ENCODE peak calls at places on chromosomes 13 and 19, in six cellular contexts. M is H1, V is GM12878, H is GM12891, J is K562, O is HepG2. G is an unnamed sample.

GRCh38 chr19:53621885-53622710 is 9.7 kb upstream of the DPRX start:
- DNase-seq in M (no peak), O (peak), J (no peak), H (no peak), V (no peak), G (no peak)

GRCh38 chr13:94154362-94154761 is 325.1 kb downstream of the DCT start:
- DNase-seq in J (no peak), M (no peak), H (no peak), V (no peak), O (peak), G (no peak)

GRCh38 chr19:9645466-9645865 is 24.4 kb upstream of the ZNF561 start:
- DNase-seq in J (peak), O (no peak), H (no peak), V (no peak), M (no peak), G (no peak)

GRCh38 chr19:45824041-45824471 is 8.9 kb upstream of the RSPH6A start:
- DNase-seq in O (no peak), M (no peak), J (no peak), V (no peak), H (no peak), G (no peak)

GRCh38 chr13:44365008-44365407 is 8.6 kb upstream of the SERP2 start:
- DNase-seq in H (no peak), M (no peak), J (no peak), O (no peak), V (no peak), G (no peak)

GRCh38 chr13:80342541-80343371 is 1.8 kb upstream of the SPRY2 start:
- DNase-seq in J (peak), M (peak), V (no peak), H (no peak), O (peak), G (no peak)

GRCh38 chr13:30186644-30187431 is 120.5 kb downstream of the KATNAL1 start:
- DNase-seq in O (no peak), M (no peak), H (no peak), V (no peak), J (no peak), G (no peak)

GRCh38 chr13:47672982-47673670 is 327.9 kb downstream of the SUCLA2 start:
- DNase-seq in V (no peak), O (no peak), J (no peak), M (no peak), H (no peak), G (no peak)

GRCh38 chr19:32404213-32404938 is 1.2 kb upstream of the DPY19L3 start:
- DNase-seq in O (peak), J (peak), V (no peak), H (no peak), M (no peak), G (no peak)

GRCh38 chr13:99390601-99391000 is 83.4 kb upstream of the GPR183 start:
- DNase-seq in V (no peak), H (no peak), M (no peak), J (no peak), O (no peak), G (no peak)

GRCh38 chr13:51811920-51812328 is 8.0 kb upstream of the DHRS12 start:
- DNase-seq in M (no peak), V (no peak), J (peak), O (no peak), H (no peak), G (no peak)

GRCh38 chr13:29594710-29595379 is 643 bp downstream of the SLC7A1 start:
- DNase-seq in H (peak), V (no peak), O (no peak), J (peak), M (no peak), G (peak)

GRCh38 chr13:77176350-77176749 is 149.4 kb upstream of the FBXL3 start:
- DNase-seq in O (peak), J (peak), H (no peak), V (no peak), M (no peak), G (no peak)

GRCh38 chr19:38020331-38020730 is 113.3 kb downstream of the SIPA1L3 start:
- DNase-seq in H (no peak), O (no peak), J (no peak), V (no peak), M (no peak), G (no peak)

GRCh38 chr13:33205804-33206221 is 79.7 kb downstream of the STARD13 start:
- DNase-seq in J (no peak), M (no peak), V (no peak), O (no peak), H (no peak), G (no peak)

GRCh38 chr19:45023048-45023447 is 15.8 kb upstream of the CLASRP start:
- DNase-seq in M (no peak), V (no peak), O (no peak), J (no peak), H (no peak), G (no peak)

GRCh38 chr13:43686557-43686956 is 100.2 kb downstream of the ENOX1 start:
- DNase-seq in M (no peak), H (no peak), J (peak), O (peak), V (no peak), G (no peak)

GRCh38 chr19:17243854-17244617 is 1.7 kb downstream of the NR2F6 start:
- DNase-seq in O (peak), J (peak), M (peak), H (no peak), V (no peak), G (no peak)

GRCh38 chr19:55679343-55680257 is 4.6 kb downstream of the EPN1 start:
- DNase-seq in V (no peak), J (no peak), H (no peak), M (no peak), O (no peak), G (no peak)

GRCh38 chr13:84661718-84662117 is 779.4 kb upstream of the SLITRK1 start:
- DNase-seq in V (no peak), M (no peak), H (no peak), O (no peak), J (no peak), G (no peak)

GRCh38 chr19:41883463-41883820 is 458 bp downstream of the ARHGEF1 start:
- DNase-seq in O (no peak), J (no peak), V (no peak), M (no peak), H (no peak), G (no peak)

GRCh38 chr13:73943137-73943964 is 190.9 kb downstream of the KLF12 start:
- DNase-seq in V (no peak), H (no peak), J (no peak), O (no peak), M (no peak), G (no peak)

GRCh38 chr19:42184401-42184861 is 33.0 kb downstream of the DEDD2 start:
- DNase-seq in O (peak), M (peak), V (no peak), H (peak), J (peak), G (peak)

GRCh38 chr19:44617481-44617880 is 4.1 kb downstream of the IGSF23 start:
- DNase-seq in M (no peak), H (no peak), V (no peak), J (no peak), O (no peak), G (no peak)

GRCh38 chr19:1355258-1355973 is 28.3 kb upstream of the NDUFS7 start:
- DNase-seq in M (no peak), H (no peak), J (peak), V (no peak), O (no peak), G (no peak)

GRCh38 chr19:33394723-33395560 is 21.4 kb downstream of the CEBPG start:
- DNase-seq in O (no peak), V (no peak), H (no peak), J (no peak), M (no peak), G (peak)

GRCh38 chr19:13881692-13882418 is 4.9 kb downstream of the NANOS3 start:
- DNase-seq in O (no peak), J (no peak), M (no peak), H (no peak), V (no peak), G (no peak)

GRCh38 chr13:107367258-107367657 is 799.3 kb upstream of the ARGLU1 start:
- DNase-seq in V (no peak), M (no peak), H (no peak), O (no peak), J (no peak), G (no peak)

GRCh38 chr19:13899912-13900584 is 5.9 kb downstream of the BRME1 start:
- DNase-seq in M (no peak), J (no peak), O (no peak), H (no peak), V (no peak), G (no peak)

GRCh38 chr19:45170146-45171106 is 7.6 kb downstream of the TRAPPC6A start:
- DNase-seq in H (no peak), V (no peak), J (peak), O (no peak), M (no peak), G (no peak)

GRCh38 chr13:42398542-42398941 is 126.6 kb downstream of the AKAP11 start:
- DNase-seq in O (no peak), V (no peak), J (no peak), H (no peak), M (no peak), G (no peak)

GRCh38 chr13:97221491-97221890 is 642 bp upstream of the MBNL2 start:
- DNase-seq in H (no peak), M (no peak), V (no peak), O (no peak), J (no peak), G (no peak)

GRCh38 chr19:27744926-27745844 is 1467.8 kb downstream of the UQCRFS1 start:
- DNase-seq in V (no peak), O (no peak), H (no peak), J (no peak), M (no peak), G (no peak)

GRCh38 chr13:40394304-40394983 is 272.0 kb downstream of the FOXO1 start:
- DNase-seq in J (no peak), M (no peak), O (no peak), V (no peak), H (no peak), G (no peak)

GRCh38 chr13:26422036-26422435 is 135.4 kb upstream of the WASF3 start:
- DNase-seq in J (no peak), O (no peak), M (no peak), H (no peak), V (no peak), G (no peak)

GRCh38 chr13:26420282-26420960 is 137.1 kb upstream of the WASF3 start:
- DNase-seq in O (peak), V (no peak), M (no peak), H (no peak), J (no peak), G (no peak)

GRCh38 chr13:26423634-26424033 is 133.8 kb upstream of the WASF3 start:
- DNase-seq in M (no peak), V (no peak), O (no peak), H (no peak), J (no peak), G (no peak)

GRCh38 chr13:26424181-26424580 is 133.3 kb upstream of the WASF3 start:
- DNase-seq in M (no peak), J (no peak), V (no peak), H (no peak), O (no peak), G (no peak)

DNA sequence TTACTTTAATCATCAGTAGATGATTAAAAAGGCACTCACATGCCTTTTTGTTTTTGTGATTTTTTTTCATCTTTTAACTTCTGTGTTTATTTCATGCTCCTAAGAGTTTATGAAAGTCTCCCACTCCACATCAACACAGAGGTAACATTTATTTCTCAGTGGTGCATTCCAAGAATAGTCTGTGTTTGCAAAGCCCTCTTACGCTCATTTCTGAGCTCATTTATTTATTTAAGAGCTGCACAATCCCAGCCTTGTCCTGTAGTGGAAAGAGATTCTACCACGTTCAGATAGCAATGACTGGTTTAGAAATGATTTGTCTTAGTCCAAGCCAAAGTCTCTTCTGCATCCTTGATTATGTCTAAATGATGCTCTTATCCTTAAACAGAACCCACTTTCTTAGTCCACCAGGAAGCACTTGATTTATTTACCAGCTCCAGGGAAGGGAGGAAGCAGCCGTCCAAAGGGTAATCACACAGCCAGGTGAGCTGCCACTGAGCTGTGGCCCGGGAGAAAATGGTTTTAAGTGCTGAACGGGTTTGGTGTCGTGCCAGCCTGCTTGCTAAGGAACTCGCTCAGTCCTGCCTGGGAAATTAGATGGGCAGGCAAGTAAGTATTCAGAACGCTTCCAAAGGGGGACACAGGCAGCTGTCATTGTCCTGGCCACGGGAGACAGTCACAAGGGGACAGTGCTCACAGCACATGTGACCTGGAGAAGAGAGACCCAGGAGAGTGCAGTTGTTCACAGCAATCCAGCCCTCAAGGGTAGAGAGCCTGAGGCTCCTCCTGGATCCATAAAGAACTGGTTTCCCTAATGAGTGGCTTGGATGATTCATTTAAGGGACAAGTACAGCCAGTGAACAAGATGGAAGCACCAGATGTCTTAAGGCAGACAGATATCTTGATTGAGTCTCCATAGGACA is 131.8 kb upstream of the WASF3 start:
- DNase-seq in O (peak), V (no peak), J (no peak), M (no peak), H (no peak), G (no peak)
- TF ChIP-seq POLR2AphosphoS5 in O (no peak), V (no peak), J (no peak), M (no peak), H (no peak), G (no peak)

DNA sequence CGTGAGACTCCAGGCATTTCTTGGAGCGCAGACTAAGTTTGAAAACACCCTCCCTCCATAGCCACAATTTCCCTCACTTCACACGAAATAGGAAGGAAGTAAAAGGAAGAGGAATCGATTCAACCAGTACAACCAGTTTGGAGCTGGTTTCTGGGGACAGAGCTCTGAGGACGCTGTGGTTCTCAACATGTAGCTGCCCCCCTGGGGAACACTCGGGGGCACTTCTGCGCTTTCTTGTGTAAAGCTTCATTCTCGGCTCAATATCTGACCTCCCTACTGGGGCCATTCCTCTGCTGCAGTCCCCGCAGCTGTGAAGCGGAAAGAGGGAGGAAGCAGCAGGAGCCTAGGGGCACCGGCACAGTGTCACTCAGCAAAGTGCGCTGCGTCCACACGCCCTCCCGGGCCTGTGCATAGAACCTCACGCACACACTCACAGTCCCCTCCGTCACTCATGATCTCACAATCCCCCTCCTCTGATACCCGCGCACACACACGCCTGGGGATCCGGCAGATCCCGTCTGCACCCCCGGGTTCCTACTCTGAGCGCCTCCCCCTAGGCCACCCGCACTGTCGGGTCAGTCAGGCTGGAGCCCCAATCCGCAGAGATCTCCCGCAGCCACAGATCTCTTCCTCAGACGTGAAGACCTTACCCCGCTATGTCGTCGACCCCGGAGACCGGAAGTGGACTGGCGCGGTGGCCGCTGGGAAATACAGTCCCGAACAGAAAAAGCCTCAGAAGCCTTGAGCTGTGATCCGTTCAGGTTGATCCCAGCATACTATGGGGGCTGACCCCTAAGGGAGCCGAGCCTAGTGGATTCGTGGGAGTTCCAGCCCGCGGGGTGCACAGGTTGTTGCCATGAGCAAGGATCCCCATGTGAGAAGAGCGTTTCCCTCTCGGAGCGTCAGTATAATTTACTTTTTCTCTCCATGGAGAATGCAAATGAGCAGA is at the start of gene ZNF780A:
- DNase-seq in M (peak), H (peak), V (peak), O (peak), J (peak), G (peak)
- TF ChIP-seq POLR2A in M (peak), H (peak), V (peak), O (peak), J (peak), G (peak)

GRCh38 chr13:112575680-112576079 is 12.3 kb downstream of the TUBGCP3 start:
- DNase-seq in O (no peak), M (no peak), J (peak), V (no peak), H (no peak), G (no peak)
- TF ChIP-seq TAF1 in O (no peak), M (no peak), J (no peak), V (no peak), H (no peak), G (no peak)

GRCh38 chr19:8021374-8021773 is 15.9 kb upstream of the ELAVL1 start:
- DNase-seq in H (no peak), M (no peak), V (no peak), O (no peak), J (peak), G (no peak)
- TF ChIP-seq POLR2AphosphoS5 in H (no peak), M (no peak), V (no peak), O (no peak), J (no peak), G (no peak)